ENCODE peak calls at places on chromosomes 3 and 15, in seven cellular contexts. X, M, P, K, V, B and R are unnamed samples.

GRCh38 chr15:99558571-99558970 is 7.2 kb upstream of the MEF2A start:
- DNase-seq in X (no peak), M (no peak), P (no peak), K (no peak), V (no peak), B (no peak), R (no peak)

GRCh38 chr3:143973352-143974021 is 1.9 kb downstream of the DIPK2A start:
- DNase-seq in X (no peak), M (no peak), P (peak; percentile 7), K (peak; percentile 8), V (peak; percentile 13), B (peak; percentile 10), R (no peak)

GRCh38 chr15:28272587-28272986 is 49.4 kb downstream of the HERC2 start:
- DNase-seq in X (no peak), M (no peak), P (no peak), K (no peak), V (no peak), B (no peak), R (no peak)

GRCh38 chr15:49088996-49089395 is 42.8 kb upstream of the SECISBP2L start:
- DNase-seq in X (no peak), M (no peak), P (no peak), K (no peak), V (no peak), B (no peak), R (no peak)

GRCh38 chr3:175346573-175347356 is 487.6 kb downstream of the NAALADL2 start:
- DNase-seq in X (no peak), M (peak; percentile 55), P (peak; percentile 49), K (no peak), V (no peak), B (no peak), R (no peak)

GRCh38 chr3:153756816-153757215 is 364.4 kb upstream of the ARHGEF26 start:
- DNase-seq in X (no peak), M (no peak), P (no peak), K (no peak), V (no peak), B (no peak), R (no peak)

GRCh38 chr3:121269389-121269788 is 276.4 kb downstream of the POLQ start:
- DNase-seq in X (no peak), M (no peak), P (no peak), K (no peak), V (no peak), B (no peak), R (no peak)

GRCh38 chr15:99732268-99732641 is 982 bp downstream of the LYSMD4 start:
- DNase-seq in X (no peak), M (no peak), P (no peak), K (no peak), V (no peak), B (no peak), R (no peak)

GRCh38 chr3:141575879-141576743 is 89.3 kb downstream of the RASA2 start:
- DNase-seq in X (no peak), M (peak; percentile 26), P (no peak), K (peak; percentile 36), V (peak; percentile 25), B (no peak), R (no peak)

GRCh38 chr3:72523409-72524172 is 324.7 kb downstream of the SHQ1 start:
- DNase-seq in X (no peak), M (no peak), P (peak; percentile 18), K (peak; percentile 58), V (no peak), B (no peak), R (no peak)

GRCh38 chr3:152322756-152323155 is 54.0 kb downstream of the MBNL1 start:
- DNase-seq in X (no peak), M (no peak), P (no peak), K (peak; percentile 13), V (no peak), B (no peak), R (no peak)

GRCh38 chr15:72229076-72229946 is 1.7 kb downstream of the PKM start:
- DNase-seq in X (peak; percentile 21), M (no peak), P (no peak), K (peak; percentile 32), V (no peak), B (no peak), R (no peak)

GRCh38 chr3:106824856-106825255 is 552.4 kb upstream of the CCDC54 start:
- DNase-seq in X (no peak), M (no peak), P (no peak), K (peak; percentile 4), V (no peak), B (peak; percentile 12), R (no peak)

GRCh38 chr3:169604568-169604967 is 58.9 kb downstream of the MECOM start:
- DNase-seq in X (no peak), M (no peak), P (no peak), K (no peak), V (no peak), B (no peak), R (no peak)

GRCh38 chr15:78072080-78072892 is 5.2 kb downstream of the TBC1D2B start:
- DNase-seq in X (no peak), M (no peak), P (no peak), K (no peak), V (no peak), B (no peak), R (no peak)

GRCh38 chr3:188212308-188212969 is 58.5 kb downstream of the LPP start:
- DNase-seq in X (no peak), M (no peak), P (no peak), K (no peak), V (peak; percentile 83), B (no peak), R (no peak)

GRCh38 chr3:173191611-173192010 is 50.6 kb upstream of the SPATA16 start:
- DNase-seq in X (no peak), M (no peak), P (no peak), K (no peak), V (no peak), B (no peak), R (no peak)

GRCh38 chr3:185207931-185208746 is 45.7 kb downstream of the EHHADH start:
- DNase-seq in X (no peak), M (no peak), P (no peak), K (peak; percentile 60), V (no peak), B (no peak), R (no peak)

GRCh38 chr3:77254967-77255831 is 215.3 kb downstream of the ROBO2 start:
- DNase-seq in X (no peak), M (peak; percentile 16), P (peak; percentile 40), K (peak; percentile 46), V (peak; percentile 6), B (peak; percentile 58), R (no peak)

GRCh38 chr15:32998979-32999677 is 195.4 kb downstream of the FMN1 start:
- DNase-seq in X (no peak), M (no peak), P (no peak), K (no peak), V (no peak), B (no peak), R (no peak)

GRCh38 chr3:148084931-148085330 is 612.8 kb upstream of the AGTR1 start:
- DNase-seq in X (no peak), M (no peak), P (no peak), K (peak; percentile 12), V (no peak), B (no peak), R (no peak)

GRCh38 chr3:104805042-104805441 is 561.7 kb upstream of the ALCAM start:
- DNase-seq in X (no peak), M (no peak), P (no peak), K (no peak), V (no peak), B (no peak), R (no peak)

GRCh38 chr15:77419050-77419835 is 661 bp downstream of the PEAK1 start:
- DNase-seq in X (no peak), M (no peak), P (peak; percentile 51), K (peak; percentile 73), V (peak; percentile 45), B (peak; percentile 57), R (peak; percentile 37)

GRCh38 chr15:34109775-34110663 is 8.1 kb downstream of the PGBD4 start:
- DNase-seq in X (no peak), M (no peak), P (no peak), K (peak; percentile 28), V (peak; percentile 34), B (peak; percentile 11), R (no peak)

GRCh38 chr3:195549931-195550519 is 6.9 kb upstream of the PPP1R2 start:
- DNase-seq in X (no peak), M (no peak), P (no peak), K (peak; percentile 63), V (no peak), B (no peak), R (no peak)

GRCh38 chr3:57169872-57170623 is 4.9 kb upstream of the IL17RD start:
- DNase-seq in X (peak; percentile 40), M (peak; percentile 9), P (peak; percentile 76), K (peak; percentile 74), V (peak; percentile 67), B (peak; percentile 82), R (peak; percentile 89)

GRCh38 chr3:127422663-127423375 is 135.0 kb upstream of the PRR20G start:
- DNase-seq in X (no peak), M (no peak), P (no peak), K (no peak), V (no peak), B (no peak), R (no peak)

GRCh38 chr3:143040264-143040879 is 39.0 kb downstream of the U2SURP start:
- DNase-seq in X (no peak), M (peak; percentile 42), P (no peak), K (no peak), V (no peak), B (no peak), R (no peak)

GRCh38 chr15:36347272-36347864 is 232.1 kb upstream of the CDIN1 start:
- DNase-seq in X (no peak), M (no peak), P (no peak), K (no peak), V (no peak), B (no peak), R (no peak)